ENCODE peak calls at places on chromosome 9, in ten cellular contexts. One of them, this sample, is unnamed.

GRCh38 chr9:122402403-122403268 is 31.8 kb downstream of the PTGS1 start:
- DNase-seq in neuronal stem cell: no peak
- DNase-seq in adrenal gland: peak
- DNase-seq in CD8-positive, alpha-beta memory T cell: no peak
- DNase-seq in psoas muscle: no peak
- DNase-seq in CD4-positive, CD25-positive, alpha-beta regulatory T cell: no peak
- DNase-seq in fibroblast of lung: peak
- DNase-seq in sigmoid colon: no peak
- DNase-seq in OCI-LY7: no peak
- DNase-seq in tibial artery: no peak
- DNase-seq in this sample: no peak

GRCh38 chr9:2623046-2623865 is 1.7 kb downstream of the VLDLR start:
- DNase-seq in neuronal stem cell: peak
- DNase-seq in adrenal gland: peak
- DNase-seq in CD8-positive, alpha-beta memory T cell: no peak
- DNase-seq in psoas muscle: peak
- DNase-seq in CD4-positive, CD25-positive, alpha-beta regulatory T cell: no peak
- DNase-seq in fibroblast of lung: peak
- DNase-seq in sigmoid colon: peak
- DNase-seq in OCI-LY7: no peak
- DNase-seq in tibial artery: peak
- DNase-seq in this sample: peak

GRCh38 chr9:111825468-111826145 is 30.9 kb upstream of the SHOC1 start:
- DNase-seq in neuronal stem cell: no peak
- DNase-seq in adrenal gland: no peak
- DNase-seq in CD8-positive, alpha-beta memory T cell: no peak
- DNase-seq in psoas muscle: no peak
- DNase-seq in CD4-positive, CD25-positive, alpha-beta regulatory T cell: no peak
- DNase-seq in fibroblast of lung: peak
- DNase-seq in sigmoid colon: no peak
- DNase-seq in OCI-LY7: no peak
- DNase-seq in tibial artery: no peak
- DNase-seq in this sample: no peak

GRCh38 chr9:98709968-98710965 is 1.5 kb upstream of the GABBR2 start:
- DNase-seq in neuronal stem cell: no peak
- DNase-seq in adrenal gland: no peak
- DNase-seq in CD8-positive, alpha-beta memory T cell: no peak
- DNase-seq in psoas muscle: no peak
- DNase-seq in CD4-positive, CD25-positive, alpha-beta regulatory T cell: no peak
- DNase-seq in fibroblast of lung: peak
- DNase-seq in sigmoid colon: no peak
- DNase-seq in OCI-LY7: no peak
- DNase-seq in tibial artery: no peak
- DNase-seq in this sample: peak

GRCh38 chr9:115593587-115594091 is 475.7 kb upstream of the TNC start:
- DNase-seq in neuronal stem cell: peak
- DNase-seq in adrenal gland: no peak
- DNase-seq in CD8-positive, alpha-beta memory T cell: no peak
- DNase-seq in psoas muscle: no peak
- DNase-seq in CD4-positive, CD25-positive, alpha-beta regulatory T cell: no peak
- DNase-seq in fibroblast of lung: peak
- DNase-seq in sigmoid colon: no peak
- DNase-seq in OCI-LY7: peak
- DNase-seq in tibial artery: no peak
- DNase-seq in this sample: peak

GRCh38 chr9:131398204-131398603 is 4.3 kb downstream of the PRRC2B start:
- DNase-seq in neuronal stem cell: no peak
- DNase-seq in adrenal gland: no peak
- DNase-seq in CD8-positive, alpha-beta memory T cell: peak
- DNase-seq in psoas muscle: no peak
- DNase-seq in CD4-positive, CD25-positive, alpha-beta regulatory T cell: peak
- DNase-seq in fibroblast of lung: no peak
- DNase-seq in sigmoid colon: no peak
- DNase-seq in OCI-LY7: peak
- DNase-seq in tibial artery: no peak
- DNase-seq in this sample: no peak

GRCh38 chr9:28471261-28471660 is 898.0 kb upstream of the C9orf72 start:
- DNase-seq in neuronal stem cell: no peak
- DNase-seq in adrenal gland: no peak
- DNase-seq in CD8-positive, alpha-beta memory T cell: no peak
- DNase-seq in psoas muscle: no peak
- DNase-seq in CD4-positive, CD25-positive, alpha-beta regulatory T cell: no peak
- DNase-seq in fibroblast of lung: no peak
- DNase-seq in sigmoid colon: no peak
- DNase-seq in OCI-LY7: no peak
- DNase-seq in tibial artery: no peak
- DNase-seq in this sample: no peak

GRCh38 chr9:97427885-97428284 is 16.0 kb downstream of the TDRD7 start:
- DNase-seq in neuronal stem cell: no peak
- DNase-seq in adrenal gland: no peak
- DNase-seq in CD8-positive, alpha-beta memory T cell: no peak
- DNase-seq in psoas muscle: no peak
- DNase-seq in CD4-positive, CD25-positive, alpha-beta regulatory T cell: no peak
- DNase-seq in fibroblast of lung: no peak
- DNase-seq in sigmoid colon: no peak
- DNase-seq in OCI-LY7: no peak
- DNase-seq in tibial artery: no peak
- DNase-seq in this sample: no peak

GRCh38 chr9:35186524-35186923 is 24.7 kb downstream of the UNC13B start:
- DNase-seq in neuronal stem cell: no peak
- DNase-seq in adrenal gland: no peak
- DNase-seq in CD8-positive, alpha-beta memory T cell: no peak
- DNase-seq in psoas muscle: no peak
- DNase-seq in CD4-positive, CD25-positive, alpha-beta regulatory T cell: no peak
- DNase-seq in fibroblast of lung: no peak
- DNase-seq in sigmoid colon: no peak
- DNase-seq in OCI-LY7: no peak
- DNase-seq in tibial artery: no peak
- DNase-seq in this sample: no peak

GRCh38 chr9:137416006-137416562 is 6.9 kb downstream of the EXD3 start:
- DNase-seq in neuronal stem cell: no peak
- DNase-seq in adrenal gland: no peak
- DNase-seq in CD8-positive, alpha-beta memory T cell: no peak
- DNase-seq in psoas muscle: no peak
- DNase-seq in CD4-positive, CD25-positive, alpha-beta regulatory T cell: no peak
- DNase-seq in fibroblast of lung: no peak
- DNase-seq in sigmoid colon: no peak
- DNase-seq in OCI-LY7: no peak
- DNase-seq in tibial artery: no peak
- DNase-seq in this sample: no peak

GRCh38 chr9:125142560-125143376 is 560 bp downstream of the SCAI start:
- DNase-seq in neuronal stem cell: no peak
- DNase-seq in adrenal gland: no peak
- DNase-seq in CD8-positive, alpha-beta memory T cell: peak
- DNase-seq in psoas muscle: no peak
- DNase-seq in CD4-positive, CD25-positive, alpha-beta regulatory T cell: no peak
- DNase-seq in fibroblast of lung: no peak
- DNase-seq in sigmoid colon: peak
- DNase-seq in OCI-LY7: peak
- DNase-seq in tibial artery: no peak
- DNase-seq in this sample: peak

GRCh38 chr9:129895376-129896268 is 60.4 kb downstream of the USP20 start:
- DNase-seq in neuronal stem cell: no peak
- DNase-seq in adrenal gland: no peak
- DNase-seq in CD8-positive, alpha-beta memory T cell: peak
- DNase-seq in psoas muscle: no peak
- DNase-seq in CD4-positive, CD25-positive, alpha-beta regulatory T cell: peak
- DNase-seq in fibroblast of lung: no peak
- DNase-seq in sigmoid colon: no peak
- DNase-seq in OCI-LY7: no peak
- DNase-seq in tibial artery: no peak
- DNase-seq in this sample: no peak

GRCh38 chr9:129898205-129898604 is 62.9 kb downstream of the USP20 start:
- DNase-seq in neuronal stem cell: no peak
- DNase-seq in adrenal gland: no peak
- DNase-seq in CD8-positive, alpha-beta memory T cell: no peak
- DNase-seq in psoas muscle: no peak
- DNase-seq in CD4-positive, CD25-positive, alpha-beta regulatory T cell: no peak
- DNase-seq in fibroblast of lung: peak
- DNase-seq in sigmoid colon: peak
- DNase-seq in OCI-LY7: no peak
- DNase-seq in tibial artery: peak
- DNase-seq in this sample: no peak

GRCh38 chr9:129897263-129897662 is 62.0 kb downstream of the USP20 start:
- DNase-seq in neuronal stem cell: no peak
- DNase-seq in adrenal gland: no peak
- DNase-seq in CD8-positive, alpha-beta memory T cell: no peak
- DNase-seq in psoas muscle: no peak
- DNase-seq in CD4-positive, CD25-positive, alpha-beta regulatory T cell: no peak
- DNase-seq in fibroblast of lung: no peak
- DNase-seq in sigmoid colon: no peak
- DNase-seq in OCI-LY7: no peak
- DNase-seq in tibial artery: peak
- DNase-seq in this sample: no peak

GRCh38 chr9:129891519-129891918 is 56.3 kb downstream of the USP20 start:
- DNase-seq in neuronal stem cell: no peak
- DNase-seq in adrenal gland: no peak
- DNase-seq in CD8-positive, alpha-beta memory T cell: peak
- DNase-seq in psoas muscle: no peak
- DNase-seq in CD4-positive, CD25-positive, alpha-beta regulatory T cell: peak
- DNase-seq in fibroblast of lung: no peak
- DNase-seq in sigmoid colon: no peak
- DNase-seq in OCI-LY7: no peak
- DNase-seq in tibial artery: no peak
- DNase-seq in this sample: no peak

DNA sequence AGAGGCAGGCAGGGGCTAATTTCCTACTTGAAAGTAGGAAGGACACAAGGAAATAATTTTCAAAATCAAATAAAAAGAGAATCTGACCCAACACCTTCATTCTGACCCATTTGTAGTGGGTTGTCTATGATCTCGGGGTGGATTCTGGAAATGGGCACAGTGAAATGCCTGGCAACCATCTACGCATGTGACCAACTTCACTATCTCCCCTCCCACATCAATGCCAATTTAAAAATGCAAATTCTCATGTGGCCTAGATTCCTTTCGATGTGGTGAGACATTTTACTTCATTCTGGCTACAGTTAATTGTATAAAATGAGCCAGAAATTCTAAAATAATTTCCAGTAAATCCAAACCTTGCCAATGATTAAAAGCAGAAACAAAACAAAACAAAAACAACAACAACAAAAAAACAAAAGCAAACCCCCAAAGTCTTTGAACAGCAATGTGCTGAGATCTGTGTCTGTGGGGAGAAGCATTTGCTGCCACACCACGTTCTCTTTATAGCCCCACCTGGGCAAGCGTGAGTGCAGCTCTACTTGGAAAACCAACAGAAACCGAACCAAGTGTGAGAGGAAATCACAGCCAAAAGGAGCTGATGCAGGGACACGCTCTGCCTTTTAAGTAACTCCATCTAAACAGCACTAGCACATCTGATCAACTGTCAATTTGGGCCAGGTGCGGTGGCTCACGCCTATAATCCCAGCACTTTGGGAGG is 59.0 kb downstream of the USP20 start:
- DNase-seq in neuronal stem cell: no peak
- DNase-seq in adrenal gland: no peak
- DNase-seq in CD8-positive, alpha-beta memory T cell: peak
- DNase-seq in psoas muscle: no peak
- DNase-seq in CD4-positive, CD25-positive, alpha-beta regulatory T cell: peak
- DNase-seq in fibroblast of lung: no peak
- DNase-seq in sigmoid colon: no peak
- DNase-seq in OCI-LY7: no peak
- DNase-seq in tibial artery: no peak
- DNase-seq in this sample: no peak
- H3K27ac ChIP-seq in neuronal stem cell: no peak
- H3K27ac ChIP-seq in adrenal gland: no peak
- H3K27ac ChIP-seq in CD8-positive, alpha-beta memory T cell: peak
- H3K27ac ChIP-seq in psoas muscle: no peak
- H3K27ac ChIP-seq in CD4-positive, CD25-positive, alpha-beta regulatory T cell: peak
- H3K27ac ChIP-seq in fibroblast of lung: no peak
- H3K27ac ChIP-seq in sigmoid colon: peak
- H3K27ac ChIP-seq in OCI-LY7: peak
- H3K27ac ChIP-seq in tibial artery: no peak
- H3K27ac ChIP-seq in this sample: no peak

DNA sequence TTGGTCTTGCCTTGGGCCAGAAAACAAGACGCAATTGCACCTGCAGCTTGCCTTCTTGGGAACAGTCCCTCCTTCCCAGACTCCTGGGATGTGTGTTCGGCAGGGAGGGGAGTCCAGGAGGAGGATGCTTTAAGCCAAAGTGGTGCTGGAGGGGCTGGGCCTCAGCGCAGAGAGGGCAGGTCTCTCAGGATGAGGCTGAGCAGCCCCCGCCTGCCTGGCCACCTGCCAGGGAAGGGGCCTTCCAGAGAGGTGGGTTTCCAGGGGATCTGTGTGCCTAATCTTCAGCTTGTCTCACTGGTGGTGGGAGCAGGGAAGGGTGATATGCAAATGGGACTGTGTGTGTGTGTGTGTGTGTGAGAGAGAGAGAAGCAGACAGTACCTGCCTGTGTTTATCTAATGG is 105.2 kb downstream of the ENTREP1 start:
- DNase-seq in neuronal stem cell: no peak
- DNase-seq in adrenal gland: no peak
- DNase-seq in CD8-positive, alpha-beta memory T cell: no peak
- DNase-seq in psoas muscle: no peak
- DNase-seq in CD4-positive, CD25-positive, alpha-beta regulatory T cell: no peak
- DNase-seq in fibroblast of lung: no peak
- DNase-seq in sigmoid colon: peak
- DNase-seq in OCI-LY7: no peak
- DNase-seq in tibial artery: no peak
- DNase-seq in this sample: no peak
- H3K27ac ChIP-seq in neuronal stem cell: no peak
- H3K27ac ChIP-seq in adrenal gland: no peak
- H3K27ac ChIP-seq in CD8-positive, alpha-beta memory T cell: no peak
- H3K27ac ChIP-seq in psoas muscle: no peak
- H3K27ac ChIP-seq in CD4-positive, CD25-positive, alpha-beta regulatory T cell: no peak
- H3K27ac ChIP-seq in fibroblast of lung: no peak
- H3K27ac ChIP-seq in sigmoid colon: no peak
- H3K27ac ChIP-seq in OCI-LY7: no peak
- H3K27ac ChIP-seq in tibial artery: no peak
- H3K27ac ChIP-seq in this sample: no peak

DNA sequence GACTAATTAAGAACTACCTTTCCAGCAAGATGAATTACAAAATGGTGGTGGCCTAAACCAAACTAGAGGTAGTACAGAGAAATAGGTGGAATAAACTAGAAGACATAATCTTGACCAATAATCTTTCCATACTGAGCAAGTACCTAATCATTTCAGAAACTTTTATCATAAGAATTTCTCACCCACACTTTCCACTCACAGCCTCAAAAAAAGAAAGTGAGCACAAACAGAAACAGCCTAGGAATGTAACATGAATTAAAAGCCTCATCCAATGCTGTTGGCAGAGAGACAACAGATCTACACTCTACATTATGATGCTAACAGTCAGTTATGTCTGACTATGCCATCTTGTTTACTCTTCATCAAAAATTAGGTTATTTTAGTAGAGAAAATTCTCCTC is 1.3 kb downstream of the RNF38 start:
- DNase-seq in neuronal stem cell: no peak
- DNase-seq in adrenal gland: no peak
- DNase-seq in CD8-positive, alpha-beta memory T cell: no peak
- DNase-seq in psoas muscle: no peak
- DNase-seq in CD4-positive, CD25-positive, alpha-beta regulatory T cell: no peak
- DNase-seq in fibroblast of lung: peak
- DNase-seq in sigmoid colon: no peak
- DNase-seq in OCI-LY7: no peak
- DNase-seq in tibial artery: no peak
- DNase-seq in this sample: no peak
- H3K27ac ChIP-seq in neuronal stem cell: no peak
- H3K27ac ChIP-seq in adrenal gland: no peak
- H3K27ac ChIP-seq in CD8-positive, alpha-beta memory T cell: no peak
- H3K27ac ChIP-seq in psoas muscle: peak
- H3K27ac ChIP-seq in CD4-positive, CD25-positive, alpha-beta regulatory T cell: peak
- H3K27ac ChIP-seq in fibroblast of lung: peak
- H3K27ac ChIP-seq in sigmoid colon: peak
- H3K27ac ChIP-seq in OCI-LY7: no peak
- H3K27ac ChIP-seq in tibial artery: no peak
- H3K27ac ChIP-seq in this sample: no peak

GRCh38 chr9:119369670-119370366 is 583 bp upstream of the BRINP1 start:
- DNase-seq in neuronal stem cell: no peak
- DNase-seq in adrenal gland: no peak
- DNase-seq in CD8-positive, alpha-beta memory T cell: no peak
- DNase-seq in psoas muscle: no peak
- DNase-seq in CD4-positive, CD25-positive, alpha-beta regulatory T cell: no peak
- DNase-seq in fibroblast of lung: no peak
- DNase-seq in sigmoid colon: no peak
- DNase-seq in OCI-LY7: no peak
- DNase-seq in tibial artery: no peak
- DNase-seq in this sample: no peak
- H3K27ac ChIP-seq in neuronal stem cell: no peak
- H3K27ac ChIP-seq in adrenal gland: peak
- H3K27ac ChIP-seq in CD8-positive, alpha-beta memory T cell: no peak
- H3K27ac ChIP-seq in psoas muscle: no peak
- H3K27ac ChIP-seq in CD4-positive, CD25-positive, alpha-beta regulatory T cell: no peak
- H3K27ac ChIP-seq in fibroblast of lung: no peak
- H3K27ac ChIP-seq in sigmoid colon: no peak
- H3K27ac ChIP-seq in OCI-LY7: no peak
- H3K27ac ChIP-seq in tibial artery: no peak
- H3K27ac ChIP-seq in this sample: no peak

This sample was measured in H9.